ENCODE peak calls at places on chromosomes 11 and 22, in four cellular contexts. X is stimulated activated CD4-positive, alpha-beta T cell treated with anti-CD3 and anti-CD28 coated beads, Interleukin-1b, Interleukin-23, amount 100 ng/mL, for 1 hour; S is RWPE1; H is HCEC 1CT. R is an unnamed sample.
A peak's percentile ranks its signal among the peaks of the same experiment; 100 is the strongest.

GRCh38 chr11:96075532-96075959 is 151.6 kb upstream of the MTMR2 start:
- DNase-seq in X (no peak), S (no peak), H (no peak), R (peak; percentile 3)

GRCh38 chr22:50308597-50308935 is 1.1 kb upstream of the PLXNB2 start:
- DNase-seq in H (no peak), S (no peak), X (no peak), R (no peak)

GRCh38 chr11:104198576-104198975 is 34.6 kb upstream of the PDGFD start:
- DNase-seq in H (peak; percentile 66), X (no peak), S (no peak), R (no peak)

GRCh38 chr22:21016644-21017420 is 1.9 kb downstream of the P2RX6 start:
- DNase-seq in X (no peak), S (no peak), H (no peak), R (no peak)

GRCh38 chr22:43526117-43526655 is 114.4 kb downstream of the MPPED1 start:
- DNase-seq in S (no peak), H (no peak), X (no peak), R (no peak)

GRCh38 chr11:117328414-117329010 is 858 bp downstream of the CEP164 start:
- DNase-seq in X (no peak), S (no peak), H (peak; percentile 48), R (no peak)

GRCh38 chr11:61176446-61176845 is 15.2 kb upstream of the VPS37C start:
- DNase-seq in S (no peak), H (no peak), X (no peak), R (no peak)

GRCh38 chr11:127275771-127276170 is 275.2 kb upstream of the KIRREL3 start:
- DNase-seq in X (no peak), H (no peak), S (no peak), R (no peak)

GRCh38 chr22:22201185-22201924 is 43.2 kb upstream of the VPREB1 start:
- DNase-seq in X (no peak), H (peak; percentile 23), S (peak; percentile 23), R (peak; percentile 75)

GRCh38 chr22:30421695-30422480 is 3.7 kb upstream of the MTFP1 start:
- DNase-seq in S (no peak), H (no peak), X (no peak), R (no peak)

GRCh38 chr11:69277074-69277809 is 16.7 kb upstream of the MYEOV start:
- DNase-seq in S (no peak), X (no peak), H (no peak), R (no peak)

GRCh38 chr11:2741377-2742131 is 41.8 kb upstream of the KCNQ1OT1 start:
- DNase-seq in H (peak; percentile 82), S (peak; percentile 57), X (no peak), R (no peak)

GRCh38 chr11:130470832-130471706 is 22.6 kb downstream of the ADAMTS15 start:
- DNase-seq in X (no peak), S (no peak), H (no peak), R (no peak)

GRCh38 chr11:65425105-65425970 is 2.7 kb downstream of the NEAT1 start:
- DNase-seq in H (peak; percentile 74), S (no peak), X (no peak), R (peak; percentile 69)

GRCh38 chr22:50225200-50225969 is 19.4 kb downstream of the TUBGCP6 start:
- DNase-seq in X (no peak), S (no peak), H (no peak), R (no peak)

GRCh38 chr11:108787105-108787504 is 122.2 kb downstream of the DDX10 start:
- DNase-seq in X (no peak), S (no peak), H (no peak), R (no peak)

GRCh38 chr11:17597770-17598169 is 50.7 kb downstream of the OTOG start:
- DNase-seq in H (no peak), X (no peak), S (no peak), R (no peak)

GRCh38 chr22:41976070-41976901 is 7.0 kb downstream of the SEPTIN3 start:
- DNase-seq in X (no peak), S (peak; percentile 15), H (no peak), R (peak; percentile 76)

GRCh38 chr11:96413408-96413807 is 23.6 kb downstream of the JRKL start:
- DNase-seq in S (no peak), X (no peak), H (no peak), R (no peak)

GRCh38 chr22:20422965-20423635 is 14.5 kb downstream of the SCARF2 start:
- DNase-seq in S (no peak), X (no peak), H (no peak), R (no peak)

GRCh38 chr11:73931039-73931645 is 19.7 kb upstream of the DNAJB13 start:
- DNase-seq in S (peak; percentile 56), X (no peak), H (peak; percentile 80), R (no peak)

GRCh38 chr11:19571906-19572305 is 140.7 kb upstream of the NAV2 start:
- DNase-seq in H (no peak), X (no peak), S (no peak), R (no peak)